ENCODE peak calls at places on chromosomes 3 and 15, in five cellular contexts. I, J, X, U and O are unnamed samples.

GRCh38 chr15:31387483-31388118 is 61.0 kb downstream of the KLF13 start:
- DNase-seq in J (peak; percentile 84), X (peak; percentile 74), I (peak; percentile 86), U (peak; percentile 48), O (peak; percentile 43)

GRCh38 chr15:82778755-82779154 is 27.1 kb downstream of the FSD2 start:
- DNase-seq in I (no peak), J (no peak), U (no peak), X (no peak), O (no peak)

GRCh38 chr15:59401810-59402569 is 29.3 kb upstream of the MYO1E start:
- DNase-seq in X (no peak), U (no peak), I (no peak), J (no peak), O (no peak)

GRCh38 chr3:141491929-141492328 is 5.1 kb downstream of the RASA2 start:
- DNase-seq in X (no peak), U (no peak), I (no peak), J (no peak), O (no peak)

GRCh38 chr3:45435961-45436360 is 47.6 kb downstream of the LARS2 start:
- DNase-seq in U (no peak), X (no peak), J (no peak), I (no peak), O (no peak)

GRCh38 chr15:51992953-51993352 is 21.4 kb upstream of the LEO1 start:
- DNase-seq in J (no peak), X (no peak), U (no peak), I (no peak), O (no peak)

GRCh38 chr15:80578206-80578595 is 116.9 kb upstream of the ABHD17C start:
- DNase-seq in J (no peak), U (no peak), X (no peak), I (no peak), O (no peak)

GRCh38 chr15:80003934-80004472 is 33.0 kb upstream of the BCL2A1 start:
- DNase-seq in X (no peak), J (no peak), I (no peak), U (no peak), O (no peak)

GRCh38 chr3:146026547-146026946 is 134.4 kb downstream of the PLOD2 start:
- DNase-seq in J (no peak), U (no peak), X (no peak), I (no peak), O (no peak)

GRCh38 chr15:80010131-80010673 is 39.2 kb upstream of the BCL2A1 start:
- DNase-seq in X (no peak), I (no peak), J (no peak), U (no peak), O (no peak)

GRCh38 chr3:40079203-40079844 is 230.2 kb upstream of the EIF1B start:
- DNase-seq in I (no peak), U (no peak), X (no peak), J (peak; percentile 35), O (no peak)

GRCh38 chr3:52385157-52385556 is 59.7 kb downstream of the SEMA3G start:
- DNase-seq in U (no peak), X (no peak), I (no peak), J (peak; percentile 15), O (peak; percentile 51)

GRCh38 chr3:163779396-163780344 is 1298.6 kb downstream of the SI start:
- DNase-seq in J (no peak), I (no peak), X (no peak), U (no peak), O (no peak)

GRCh38 chr15:41806291-41807181 is 21.4 kb upstream of the JMJD7 start:
- DNase-seq in X (no peak), I (no peak), J (no peak), U (no peak), O (no peak)

GRCh38 chr15:52143862-52144261 is 31.3 kb upstream of the BCL2L10 start:
- DNase-seq in U (no peak), J (no peak), X (no peak), I (no peak), O (no peak)

GRCh38 chr3:72657666-72658065 is 190.6 kb downstream of the SHQ1 start:
- DNase-seq in U (peak; percentile 40), X (no peak), J (no peak), I (no peak), O (peak; percentile 80)

GRCh38 chr15:65512807-65513416 is 4.6 kb downstream of the DPP8 start:
- DNase-seq in J (peak; percentile 34), X (peak; percentile 34), I (no peak), U (no peak), O (no peak)

GRCh38 chr15:63086271-63086670 is 35.4 kb upstream of the LACTB start:
- DNase-seq in J (no peak), I (no peak), U (no peak), X (no peak), O (no peak)

GRCh38 chr3:120182613-120183524 is 88.6 kb upstream of the GSK3B start:
- DNase-seq in X (no peak), J (no peak), I (no peak), U (no peak), O (peak; percentile 24)

GRCh38 chr3:183762304-183762703 is 63.1 kb downstream of the MAP6D1 start:
- DNase-seq in X (no peak), I (no peak), U (no peak), J (no peak), O (no peak)

GRCh38 chr3:18295171-18295920 is 129.8 kb downstream of the SATB1 start:
- DNase-seq in I (no peak), J (no peak), U (no peak), X (peak; percentile 15), O (peak; percentile 52)

GRCh38 chr3:54783611-54784010 is 144.2 kb downstream of the LRTM1 start:
- DNase-seq in U (no peak), X (no peak), J (no peak), I (no peak), O (no peak)

GRCh38 chr3:30017882-30018281 is 588.5 kb upstream of the TGFBR2 start:
- DNase-seq in X (no peak), I (no peak), U (no peak), J (no peak), O (no peak)

GRCh38 chr3:195095704-195096036 is 175.3 kb downstream of the XXYLT1 start:
- DNase-seq in I (no peak), X (peak; percentile 2), J (peak; percentile 15), U (no peak), O (no peak)

GRCh38 chr3:182631183-182632076 is 161.9 kb upstream of the ATP11B start:
- DNase-seq in U (no peak), I (no peak), J (no peak), X (no peak), O (no peak)

GRCh38 chr3:129001817-129002572 is 891 bp downstream of the EFCC1 start:
- DNase-seq in U (no peak), X (no peak), I (no peak), J (no peak), O (no peak)

GRCh38 chr3:15033103-15033502 is 32.0 kb downstream of the MRPS25 start:
- DNase-seq in X (no peak), J (no peak), I (no peak), U (no peak), O (no peak)

GRCh38 chr3:193946945-193947344 is 189.0 kb upstream of the HES1 start:
- DNase-seq in I (no peak), J (no peak), X (no peak), U (no peak), O (no peak)

GRCh38 chr3:32412887-32413286 is 21.2 kb downstream of the CMTM7 start:
- DNase-seq in X (no peak), J (no peak), I (no peak), U (no peak), O (no peak)

GRCh38 chr3:99954914-99955644 is 137.4 kb downstream of the CMSS1 start:
- DNase-seq in J (no peak), I (no peak), U (no peak), X (no peak), O (no peak)

GRCh38 chr3:59717679-59718205 is 667.9 kb upstream of the CFAP20DC start:
- DNase-seq in U (no peak), X (no peak), J (no peak), I (no peak), O (no peak)

GRCh38 chr3:94799420-94800060 is 736.7 kb downstream of the NSUN3 start:
- DNase-seq in X (no peak), I (no peak), J (no peak), U (no peak), O (no peak)

GRCh38 chr3:53161820-53162671 is 1.0 kb downstream of the PRKCD start:
- DNase-seq in U (no peak), I (no peak), X (peak; percentile 55), J (no peak), O (no peak)